ENCODE peak calls at places on chromosomes 7 and 10, in four cellular contexts. K, O, J and S are unnamed samples.
A peak's percentile ranks its signal among the peaks of the same experiment; 100 is the strongest.

GRCh38 chr10:124522903-124523260 is 61.3 kb downstream of the LHPP start:
- DNase-seq in O (peak; percentile 46), J (no peak), K (no peak), S (no peak)

GRCh38 chr10:87635498-87636312 is 24.0 kb upstream of the PAPSS2 start:
- DNase-seq in K (no peak), O (peak; percentile 43), J (no peak), S (peak; percentile 62)

GRCh38 chr7:158997471-158997870 is 141.1 kb downstream of the DYNC2I1 start:
- DNase-seq in K (no peak), O (no peak), J (no peak), S (no peak)

GRCh38 chr7:139618482-139619366 is 95.2 kb downstream of the CLEC2L start:
- DNase-seq in K (peak; percentile 64), J (peak; percentile 66), O (peak; percentile 35), S (no peak)

GRCh38 chr7:123724725-123725381 is 23.9 kb downstream of the WASL start:
- DNase-seq in J (no peak), O (no peak), K (no peak), S (no peak)

GRCh38 chr7:96181174-96181573 is 140.7 kb downstream of the SLC25A13 start:
- DNase-seq in K (no peak), J (no peak), O (no peak), S (no peak)

GRCh38 chr7:46432666-46433065 is 511.6 kb upstream of the IGFBP3 start:
- DNase-seq in J (no peak), K (no peak), O (no peak), S (no peak)

GRCh38 chr7:83468251-83468739 is 180.6 kb downstream of the SEMA3E start:
- DNase-seq in O (peak; percentile 26), K (peak; percentile 56), J (peak; percentile 20), S (peak; percentile 83)

GRCh38 chr7:23055582-23056178 is 41.8 kb upstream of the HYCC1 start:
- DNase-seq in J (peak; percentile 66), O (peak; percentile 52), K (peak; percentile 50), S (peak; percentile 60)

GRCh38 chr10:133208466-133208865 is 21.6 kb upstream of the UTF1 start:
- DNase-seq in O (no peak), K (no peak), J (no peak), S (no peak)

GRCh38 chr10:6401562-6402348 is 178.3 kb downstream of the PRKCQ start:
- DNase-seq in J (peak; percentile 81), K (peak; percentile 74), O (peak; percentile 83), S (peak; percentile 37)

GRCh38 chr10:125035588-125036298 is 93.8 kb downstream of the ZRANB1 start:
- DNase-seq in K (no peak), J (no peak), O (no peak), S (no peak)

GRCh38 chr10:79019441-79019840 is 49.3 kb upstream of the ZMIZ1 start:
- DNase-seq in O (no peak), K (no peak), J (no peak), S (no peak)

GRCh38 chr7:149771199-149771636 is 2.2 kb downstream of the ZNF467 start:
- DNase-seq in J (no peak), O (no peak), K (no peak), S (no peak)

GRCh38 chr10:90592903-90593302 is 264.9 kb downstream of the HTR7 start:
- DNase-seq in J (no peak), K (peak; percentile 74), O (peak; percentile 42), S (peak; percentile 8)

GRCh38 chr7:113819474-113819873 is 99.3 kb downstream of the PPP1R3A start:
- DNase-seq in O (no peak), J (no peak), K (no peak), S (no peak)

GRCh38 chr7:128932862-128933821 is 4.6 kb upstream of the IRF5 start:
- DNase-seq in O (no peak), J (no peak), K (no peak), S (peak; percentile 71)
- TF ChIP-seq TCF7 in O (no peak), J (no peak), K (no peak), S (no peak)

DNA sequence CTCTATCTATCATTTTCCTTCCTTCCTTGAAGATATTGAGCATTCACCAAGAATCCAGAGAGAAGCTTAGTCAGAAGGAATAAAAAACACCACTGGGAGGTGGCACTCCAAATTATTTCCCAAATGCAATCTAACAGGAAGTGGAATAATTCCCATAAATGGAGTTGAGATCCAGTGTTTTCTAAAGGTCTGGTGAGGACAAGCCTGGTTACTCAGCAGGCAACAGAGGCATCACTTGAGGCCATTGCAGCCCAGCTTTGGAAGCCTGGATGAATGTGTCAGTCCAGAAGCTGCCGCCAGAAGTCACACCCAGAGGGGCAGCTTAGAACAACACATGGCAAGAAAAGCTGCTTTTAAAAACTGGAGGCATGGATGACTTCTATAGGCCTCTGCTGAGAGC is 288.9 kb upstream of the KLF6 start:
- DNase-seq in O (no peak), K (no peak), J (no peak), S (no peak)
- TF ChIP-seq TCF7 in O (no peak), K (no peak), J (no peak), S (no peak)

GRCh38 chr7:28157311-28157710 is 23.3 kb downstream of the JAZF1 start:
- DNase-seq in J (no peak), O (no peak), K (no peak), S (no peak)

GRCh38 chr7:28155964-28156363 is 24.6 kb downstream of the JAZF1 start:
- DNase-seq in K (no peak), J (no peak), O (peak; percentile 15), S (no peak)

GRCh38 chr7:28156401-28156800 is 24.2 kb downstream of the JAZF1 start:
- DNase-seq in O (no peak), K (no peak), J (no peak), S (no peak)

GRCh38 chr7:28160551-28160991 is 20.0 kb downstream of the JAZF1 start:
- DNase-seq in K (no peak), O (no peak), J (no peak), S (no peak)

DNA sequence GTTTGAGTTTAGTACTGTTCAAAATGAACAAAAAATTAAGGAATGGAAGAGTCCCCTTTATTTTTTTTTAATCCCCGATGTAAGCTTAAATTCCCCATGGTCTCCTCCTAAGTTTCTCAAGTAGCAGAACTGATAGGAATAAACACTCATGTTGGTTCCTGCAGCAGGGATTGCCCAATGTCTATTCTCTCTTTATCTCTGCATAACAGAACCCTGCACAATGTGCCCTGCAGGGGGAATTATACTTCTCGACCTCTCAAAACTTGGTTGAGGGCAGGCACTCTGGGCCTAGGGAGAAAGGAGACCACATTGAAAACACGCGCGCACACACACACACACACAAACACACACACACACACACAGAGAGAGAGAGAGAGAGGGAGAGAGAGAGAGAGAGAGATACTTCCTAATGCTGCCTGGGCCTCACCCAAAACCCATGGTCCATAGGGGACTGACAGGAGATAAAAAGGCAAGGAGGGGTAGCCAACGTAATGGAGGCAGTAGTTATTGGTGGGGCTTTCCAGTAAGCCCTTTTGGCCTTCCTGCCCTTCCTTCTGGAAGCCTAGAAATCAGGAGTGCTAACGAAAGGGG is 22.7 kb downstream of the JAZF1 start:
- DNase-seq in J (no peak), K (no peak), O (no peak), S (no peak)
- TF ChIP-seq TCF7 in J (no peak), K (no peak), O (no peak), S (no peak)

GRCh38 chr10:52007091-52007490 is 307.0 kb upstream of the DKK1 start:
- DNase-seq in J (no peak), O (no peak), K (no peak), S (no peak)

GRCh38 chr10:51999089-51999488 is 299.7 kb upstream of the CSTF2T start:
- DNase-seq in K (no peak), J (no peak), O (no peak), S (no peak)

GRCh38 chr10:52004342-52004949 is 305.1 kb upstream of the CSTF2T start:
- DNase-seq in O (peak; percentile 5), K (no peak), J (peak; percentile 13), S (no peak)
- TF ChIP-seq TCF7 in O (no peak), K (no peak), J (no peak), S (no peak)

GRCh38 chr7:105599551-105599950 is 18.3 kb upstream of the EFCAB10 start:
- DNase-seq in J (no peak), O (no peak), K (no peak), S (no peak)

GRCh38 chr7:105596866-105597265 is 15.6 kb upstream of the EFCAB10 start:
- DNase-seq in O (no peak), J (no peak), K (no peak), S (no peak)

GRCh38 chr7:105600720-105601550 is 19.6 kb upstream of the EFCAB10 start:
- DNase-seq in K (no peak), J (peak; percentile 69), O (no peak), S (no peak)

GRCh38 chr7:105602325-105603305 is 21.3 kb upstream of the EFCAB10 start:
- DNase-seq in J (no peak), K (no peak), O (no peak), S (no peak)
- TF ChIP-seq TCF7 in J (no peak), K (no peak), O (no peak), S (no peak)

GRCh38 chr7:157603005-157603404 is 266.2 kb downstream of the DNAJB6 start:
- DNase-seq in J (no peak), O (no peak), K (peak; percentile 5), S (no peak)

GRCh38 chr7:157603716-157604115 is 266.9 kb downstream of the DNAJB6 start:
- DNase-seq in O (no peak), J (no peak), K (peak; percentile 5), S (no peak)

GRCh38 chr7:157601530-157601929 is 264.7 kb downstream of the DNAJB6 start:
- DNase-seq in J (no peak), K (peak; percentile 3), O (no peak), S (no peak)

GRCh38 chr7:157602581-157602980 is 265.8 kb downstream of the DNAJB6 start:
- DNase-seq in J (no peak), K (peak; percentile 4), O (no peak), S (no peak)

GRCh38 chr7:157602156-157602555 is 265.4 kb downstream of the DNAJB6 start:
- DNase-seq in O (no peak), J (no peak), K (peak; percentile 5), S (no peak)
- TF ChIP-seq TCF7 in O (no peak), J (no peak), K (no peak), S (no peak)

GRCh38 chr7:135919071-135919841 is 57.9 kb downstream of the MTPN start:
- DNase-seq in K (no peak), J (no peak), O (no peak), S (no peak)
- TF ChIP-seq TCF7 in K (no peak), J (no peak), O (no peak), S (no peak)